ENCODE peak calls at places on chromosomes 1 and 21, in ten cellular contexts. Z, W, F, M, O, J, I, Y, K and N are unnamed samples.

GRCh38 chr1:59879556-59879955 is 47.0 kb downstream of the CYP2J2 start:
- DNase-seq in Z (no peak), W (peak), F (peak), M (peak), O (peak), J (peak), I (no peak), Y (peak), K (peak), N (peak)

GRCh38 chr21:46437096-46437498 is 21.6 kb upstream of the DIP2A start:
- DNase-seq in Z (no peak), W (no peak), F (peak), M (no peak), O (no peak), J (no peak), I (no peak), Y (no peak), K (peak), N (no peak)

GRCh38 chr1:83998205-83998598 is 730 bp downstream of the TTLL7 start:
- DNase-seq in Z (peak), W (no peak), F (no peak), M (no peak), O (no peak), J (no peak), I (no peak), Y (peak), K (no peak), N (peak)

GRCh38 chr1:164092603-164093353 is 466.2 kb upstream of the PBX1 start:
- DNase-seq in Z (no peak), W (no peak), F (no peak), M (no peak), O (no peak), J (no peak), I (no peak), Y (no peak), K (peak), N (peak)

GRCh38 chr1:221699582-221700519 is 42.0 kb downstream of the DUSP10 start:
- DNase-seq in Z (no peak), W (no peak), F (no peak), M (no peak), O (no peak), J (no peak), I (no peak), Y (no peak), K (no peak), N (no peak)

GRCh38 chr1:5713101-5713820 is 279.0 kb downstream of the NPHP4 start:
- DNase-seq in Z (no peak), W (no peak), F (no peak), M (no peak), O (no peak), J (no peak), I (no peak), Y (no peak), K (peak), N (no peak)

GRCh38 chr21:45549670-45550463 is 7.6 kb upstream of the SLC19A1 start:
- DNase-seq in Z (no peak), W (no peak), F (peak), M (peak), O (no peak), J (peak), I (peak), Y (no peak), K (peak), N (no peak)

GRCh38 chr1:19317126-19317910 is 5.2 kb downstream of the SLC66A1 start:
- DNase-seq in Z (no peak), W (no peak), F (no peak), M (no peak), O (no peak), J (no peak), I (peak), Y (no peak), K (no peak), N (peak)

GRCh38 chr1:150235436-150235851 is 468 bp downstream of the ANP32E start:
- DNase-seq in Z (peak), W (peak), F (no peak), M (peak), O (peak), J (no peak), I (no peak), Y (no peak), K (no peak), N (peak)

GRCh38 chr1:39268906-39269305 is 64.4 kb downstream of the MACF1 start:
- DNase-seq in Z (no peak), W (no peak), F (no peak), M (no peak), O (no peak), J (no peak), I (no peak), Y (no peak), K (no peak), N (no peak)

GRCh38 chr1:201291917-201292316 is 8.6 kb downstream of the PKP1 start:
- DNase-seq in Z (no peak), W (no peak), F (no peak), M (no peak), O (no peak), J (no peak), I (no peak), Y (no peak), K (no peak), N (no peak)

GRCh38 chr1:156025873-156026272 is 5.1 kb upstream of the SSR2 start:
- DNase-seq in Z (no peak), W (no peak), F (no peak), M (peak), O (peak), J (no peak), I (peak), Y (peak), K (peak), N (peak)

GRCh38 chr1:241376711-241377110 is 19.7 kb upstream of the RGS7 start:
- DNase-seq in Z (no peak), W (no peak), F (no peak), M (no peak), O (no peak), J (no peak), I (no peak), Y (no peak), K (no peak), N (no peak)

GRCh38 chr1:152514715-152515453 is 602 bp downstream of the CRCT1 start:
- DNase-seq in Z (no peak), W (no peak), F (no peak), M (no peak), O (no peak), J (no peak), I (no peak), Y (no peak), K (no peak), N (no peak)
- H3K4me3 ChIP-seq in Z (no peak), W (peak), F (no peak), M (peak), O (no peak), J (peak), I (peak), Y (no peak), K (no peak), N (no peak)

GRCh38 chr1:157626099-157626498 is 28.2 kb upstream of the FCRL4 start:
- DNase-seq in Z (no peak), W (no peak), F (no peak), M (no peak), O (peak), J (no peak), I (no peak), Y (no peak), K (no peak), N (no peak)
- TF ChIP-seq CTCF in Z (no peak), W (no peak), F (no peak), M (peak), O (no peak), J (no peak), I (no peak), Y (peak), K (no peak), N (no peak)

DNA sequence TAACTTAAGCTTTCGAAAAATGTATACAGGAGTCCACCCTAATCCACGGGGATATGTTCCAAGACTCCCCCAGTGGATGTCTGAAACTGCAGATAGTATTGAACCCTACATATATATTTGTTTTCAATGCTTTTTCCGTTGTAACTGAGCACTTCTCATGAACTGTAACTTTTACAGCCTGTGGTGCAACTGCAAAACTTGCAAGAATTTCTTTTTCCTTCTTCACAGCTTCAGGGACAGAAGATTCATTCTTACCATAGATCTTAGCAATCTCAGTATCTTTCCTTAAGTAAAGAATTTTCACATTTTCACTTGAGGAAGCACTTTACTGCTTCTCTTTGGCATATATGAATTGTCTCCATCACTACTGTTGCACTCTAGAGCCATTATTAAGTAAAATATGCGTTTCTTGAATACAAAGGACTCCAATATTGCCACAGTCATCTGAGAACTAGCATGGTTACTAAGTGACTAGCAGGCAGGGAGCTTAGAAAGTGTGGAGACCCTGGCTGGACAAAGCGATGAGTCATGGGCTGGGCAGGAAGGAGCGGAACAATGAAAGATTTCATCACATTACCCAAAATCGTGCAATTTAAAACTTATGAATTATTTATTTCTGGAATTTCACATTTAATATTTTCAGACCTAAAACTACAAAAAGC is 14.1 kb downstream of the DPYD start:
- DNase-seq in Z (peak), W (no peak), F (peak), M (no peak), O (no peak), J (peak), I (peak), Y (peak), K (peak), N (peak)
- H3K4me3 ChIP-seq in Z (no peak), W (no peak), F (no peak), M (no peak), O (no peak), J (no peak), I (no peak), Y (no peak), K (no peak), N (no peak)

GRCh38 chr1:46404482-46405203 is 10.5 kb downstream of the FAAH start:
- DNase-seq in Z (no peak), W (no peak), F (no peak), M (no peak), O (no peak), J (no peak), I (peak), Y (no peak), K (no peak), N (no peak)

GRCh38 chr1:46403916-46404315 is 9.8 kb downstream of the FAAH start:
- DNase-seq in Z (no peak), W (no peak), F (no peak), M (no peak), O (no peak), J (no peak), I (no peak), Y (no peak), K (no peak), N (no peak)

GRCh38 chr1:46405724-46406123 is 11.6 kb downstream of the FAAH start:
- DNase-seq in Z (no peak), W (no peak), F (peak), M (no peak), O (no peak), J (no peak), I (peak), Y (no peak), K (no peak), N (no peak)

GRCh38 chr1:46406881-46407608 is 12.9 kb downstream of the FAAH start:
- DNase-seq in Z (no peak), W (no peak), F (no peak), M (peak), O (peak), J (no peak), I (no peak), Y (no peak), K (no peak), N (no peak)

GRCh38 chr1:46405204-46405555 is 11.1 kb downstream of the FAAH start:
- DNase-seq in Z (no peak), W (no peak), F (no peak), M (no peak), O (no peak), J (no peak), I (peak), Y (no peak), K (no peak), N (no peak)
- TF ChIP-seq CTCF in Z (no peak), W (no peak), F (no peak), M (no peak), O (no peak), J (no peak), I (no peak), Y (no peak), K (no peak), N (no peak)